ENCODE peak calls at places on chromosomes 3 and 15, in five cellular contexts. A is MM.1S, P is hepatocyte, Y is DND-41, W is fibroblast of lung. R is an unnamed sample.

GRCh38 chr15:42858540-42858939 is 62.0 kb downstream of the TTBK2 start:
- DNase-seq in A (no peak), P (no peak), Y (no peak), W (no peak), R (no peak)

GRCh38 chr3:113254171-113254947 is 43.0 kb downstream of the BOC start:
- DNase-seq in A (no peak), P (no peak), Y (no peak), W (no peak), R (no peak)

GRCh38 chr3:61331937-61332590 is 80.8 kb upstream of the FHIT start:
- DNase-seq in A (no peak), P (no peak), Y (no peak), W (peak; percentile 37), R (no peak)

GRCh38 chr3:69079269-69080159 is 651 bp downstream of the UBA3 start:
- DNase-seq in A (no peak), P (peak; percentile 43), Y (peak; percentile 34), W (no peak), R (peak; percentile 59)

GRCh38 chr3:94647131-94647530 is 584.3 kb downstream of the NSUN3 start:
- DNase-seq in A (no peak), P (no peak), Y (no peak), W (peak; percentile 46), R (no peak)

GRCh38 chr3:136343873-136344281 is 93.7 kb downstream of the PCCB start:
- DNase-seq in A (no peak), P (peak; percentile 90), Y (no peak), W (peak; percentile 99), R (peak; percentile 97)

GRCh38 chr3:55488398-55489055 is 1.4 kb upstream of the WNT5A start:
- DNase-seq in A (peak; percentile 79), P (peak; percentile 91), Y (no peak), W (peak; percentile 86), R (peak; percentile 86)

GRCh38 chr3:145219355-145220196 is 941.4 kb downstream of the PLOD2 start:
- DNase-seq in A (no peak), P (no peak), Y (no peak), W (no peak), R (no peak)

GRCh38 chr3:8499181-8499611 is 2.4 kb upstream of the LMCD1 start:
- DNase-seq in A (no peak), P (no peak), Y (no peak), W (peak; percentile 86), R (no peak)

GRCh38 chr15:101145362-101145761 is 106.5 kb downstream of the CHSY1 start:
- DNase-seq in A (no peak), P (no peak), Y (no peak), W (peak; percentile 59), R (no peak)

GRCh38 chr3:87361271-87361670 is 84.9 kb upstream of the POU1F1 start:
- DNase-seq in A (no peak), P (no peak), Y (no peak), W (no peak), R (no peak)

GRCh38 chr3:43793648-43794372 is 103.1 kb downstream of the ABHD5 start:
- DNase-seq in A (no peak), P (no peak), Y (no peak), W (no peak), R (no peak)

GRCh38 chr3:101690972-101691371 is 4.5 kb upstream of the RPL24 start:
- DNase-seq in A (peak; percentile 36), P (no peak), Y (no peak), W (no peak), R (no peak)

DNA sequence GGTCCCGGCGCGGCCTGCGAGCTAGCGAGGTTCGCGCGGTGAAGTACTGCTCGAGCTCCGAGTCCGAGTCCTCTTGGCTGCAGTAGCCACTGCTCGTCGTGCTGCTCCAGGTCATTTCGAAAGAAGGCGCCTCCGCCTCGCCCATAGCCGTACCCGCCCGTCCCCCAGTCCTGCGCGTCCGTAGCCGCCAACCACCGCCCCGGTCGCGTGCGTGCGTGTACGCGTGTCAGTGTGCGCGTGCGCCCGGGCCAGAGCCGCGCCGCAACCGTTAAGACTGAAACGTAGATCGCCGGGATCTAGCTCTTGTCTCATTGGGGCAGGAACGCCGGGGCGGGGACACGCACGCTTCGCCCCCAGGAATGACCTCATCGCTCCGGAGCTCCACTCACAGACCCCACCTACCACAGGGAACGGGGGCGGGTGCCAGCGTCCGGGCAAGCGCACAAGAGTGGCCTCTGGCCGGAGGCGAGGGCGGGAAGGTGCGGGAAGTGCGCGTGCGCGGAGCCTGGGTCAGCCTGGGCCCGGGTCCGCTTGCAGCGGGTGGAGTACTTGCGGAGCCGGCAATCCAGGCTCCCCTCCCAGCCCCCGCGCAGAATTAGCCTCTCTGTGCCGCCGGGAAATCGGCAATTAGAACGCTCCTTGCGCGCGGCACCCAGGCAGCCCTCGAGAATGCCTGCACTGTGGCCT is 3.3 kb downstream of the RASSF1 start:
- DNase-seq in A (peak; percentile 99), P (peak; percentile 99), Y (peak; percentile 98), W (peak; percentile 99), R (peak; percentile 100)
- H3K4me1 ChIP-seq in A (peaks cover 4% of the 10 kb centered on the region), P (peaks cover 34% of the 10 kb centered on the region), Y (peaks cover 63% of the 10 kb centered on the region), W (peaks cover 20% of the 10 kb centered on the region), R (peaks cover 53% of the 10 kb centered on the region)

DNA sequence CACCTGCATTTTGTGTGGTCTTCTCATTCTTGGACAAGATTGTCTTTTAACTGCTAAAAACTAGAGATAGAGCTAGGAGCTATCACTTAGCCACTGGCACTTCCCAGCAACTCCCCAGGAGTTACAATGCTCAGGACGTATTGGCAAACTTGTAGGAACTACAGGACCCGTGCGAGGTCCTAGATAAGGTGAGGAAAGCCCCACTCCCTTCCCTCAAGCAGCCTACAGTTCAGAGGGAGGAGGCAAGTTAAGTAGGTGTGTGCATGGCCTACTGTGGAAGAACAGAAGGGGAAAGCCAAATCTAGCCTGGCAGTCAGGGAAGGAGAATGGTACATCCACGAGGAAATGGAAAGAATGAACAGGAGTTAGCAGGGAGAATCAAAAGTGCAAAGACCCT is 504.8 kb upstream of the PROK2 start:
- DNase-seq in A (no peak), P (no peak), Y (no peak), W (no peak), R (no peak)
- TF ChIP-seq EZH2 in A (no peak), P (no peak), Y (no peak), W (no peak), R (no peak)

GRCh38 chr3:120452816-120453215 is 2.0 kb upstream of the FSTL1 start:
- DNase-seq in A (no peak), P (no peak), Y (no peak), W (no peak), R (no peak)

GRCh38 chr3:120449701-120450216 is 1.0 kb downstream of the FSTL1 start:
- DNase-seq in A (no peak), P (no peak), Y (no peak), W (peak; percentile 71), R (peak; percentile 87)

GRCh38 chr3:120451670-120452220 is 953 bp upstream of the FSTL1 start:
- DNase-seq in A (no peak), P (no peak), Y (no peak), W (no peak), R (peak; percentile 44)

GRCh38 chr3:120450261-120450913 is 405 bp downstream of the FSTL1 start:
- DNase-seq in A (no peak), P (peak; percentile 47), Y (no peak), W (no peak), R (peak; percentile 64)

GRCh38 chr3:120450914-120451669 is at the start of gene FSTL1:
- DNase-seq in A (no peak), P (peak; percentile 80), Y (no peak), W (peak; percentile 83), R (peak; percentile 69)
- H3K27ac ChIP-seq in A (no peak within 1 kb of the TSS), P (peak within 1 kb of the TSS; percentile 92), Y (no peak within 1 kb of the TSS), W (peak within 1 kb of the TSS; percentile 92), R (peak within 1 kb of the TSS; percentile 84)

GRCh38 chr15:79431636-79432344 is at the start of gene MINAR1:
- DNase-seq in A (no peak), P (peak; percentile 65), Y (no peak), W (peak; percentile 74), R (peak; percentile 80)
- H3K4me1 ChIP-seq in A (peaks cover 10% of the 10 kb centered on the region), P (peaks cover 22% of the 10 kb centered on the region), Y (no peaks in the 10 kb centered on the region), W (no peaks in the 10 kb centered on the region), R (no peaks in the 10 kb centered on the region)

GRCh38 chr15:52789008-52789600 is 1.0 kb downstream of the ONECUT1 start:
- DNase-seq in A (no peak), P (no peak), Y (no peak), W (no peak), R (no peak)
- TF ChIP-seq EZH2 in A (no peak), P (no peak), Y (no peak), W (no peak), R (no peak)

R was measured in GM23248.